ENCODE peak calls at places on chromosomes 13 and 19, in four cellular contexts. E, G, P and V are unnamed samples.

GRCh38 chr19:56671613-56671994 is at the start of gene ZNF835:
- DNase-seq in E (peak; percentile 40), G (peak; percentile 90), P (no peak), V (no peak)

GRCh38 chr13:44899967-44900366 is 89.3 kb downstream of the NUFIP1 start:
- DNase-seq in E (no peak), G (no peak), P (no peak), V (no peak)

GRCh38 chr19:31568724-31569123 is 219.5 kb upstream of the TSHZ3 start:
- DNase-seq in E (no peak), G (no peak), P (no peak), V (no peak)

GRCh38 chr19:21197589-21198295 is 55.9 kb downstream of the ZNF431 start:
- DNase-seq in E (no peak), G (no peak), P (no peak), V (no peak)

GRCh38 chr13:42110410-42111155 is 62.1 kb downstream of the DGKH start:
- DNase-seq in E (peak; percentile 34), G (no peak), P (no peak), V (peak; percentile 44)

GRCh38 chr13:80217614-80218456 is 123.1 kb downstream of the SPRY2 start:
- DNase-seq in E (no peak), G (no peak), P (no peak), V (no peak)

GRCh38 chr13:74773263-74773662 is 639.1 kb upstream of the KLF12 start:
- DNase-seq in E (no peak), G (no peak), P (no peak), V (no peak)

GRCh38 chr19:40370997-40371801 is 18.8 kb downstream of the HIPK4 start:
- DNase-seq in E (no peak), G (no peak), P (no peak), V (no peak)

GRCh38 chr19:48568345-48568886 is 16.4 kb downstream of the SULT2B1 start:
- DNase-seq in E (no peak), G (peak; percentile 85), P (no peak), V (no peak)

GRCh38 chr13:43780666-43781065 is 6.1 kb downstream of the ENOX1 start:
- DNase-seq in E (no peak), G (no peak), P (no peak), V (no peak)

GRCh38 chr19:2456301-2456570 is 523 bp downstream of the LMNB2 start:
- DNase-seq in E (no peak), G (no peak), P (no peak), V (no peak)

GRCh38 chr13:41995946-41996345 is 35.0 kb upstream of the VWA8 start:
- DNase-seq in E (no peak), G (no peak), P (no peak), V (peak; percentile 9)

GRCh38 chr13:113547248-113547971 is 37.1 kb upstream of the TFDP1 start:
- DNase-seq in E (no peak), G (peak; percentile 20), P (no peak), V (no peak)

GRCh38 chr19:57269515-57270250 is 10.6 kb upstream of the ZNF460 start:
- DNase-seq in E (peak; percentile 37), G (no peak), P (no peak), V (no peak)

GRCh38 chr19:50992666-50993035 is 8.8 kb downstream of the KLK8 start:
- DNase-seq in E (no peak), G (no peak), P (no peak), V (no peak)

GRCh38 chr13:92833071-92833470 is 393.5 kb upstream of the GPC6 start:
- DNase-seq in E (no peak), G (no peak), P (no peak), V (no peak)

GRCh38 chr19:19321143-19321577 is 531 bp downstream of the MAU2 start:
- DNase-seq in E (no peak), G (no peak), P (peak; percentile 26), V (no peak)

GRCh38 chr19:16575861-16576689 is 3.9 kb upstream of the SLC35E1 start:
- DNase-seq in E (no peak), G (no peak), P (no peak), V (no peak)

GRCh38 chr13:25692156-25692555 is 320.4 kb downstream of the ATP8A2 start:
- DNase-seq in E (no peak), G (no peak), P (no peak), V (no peak)

GRCh38 chr19:49746206-49746958 is 16.7 kb downstream of the TSKS start:
- DNase-seq in E (peak; percentile 79), G (no peak), P (no peak), V (peak; percentile 63)

GRCh38 chr13:69274231-69274630 is 833.4 kb upstream of the ATXN8OS start:
- DNase-seq in E (no peak), G (no peak), P (no peak), V (no peak)

GRCh38 chr13:52738719-52739467 is 727 bp downstream of the CNMD start:
- DNase-seq in E (peak; percentile 43), G (no peak), P (peak; percentile 63), V (peak; percentile 80)

GRCh38 chr19:51282335-51282734 is 29.1 kb upstream of the IGLON5 start:
- DNase-seq in E (no peak), G (no peak), P (no peak), V (no peak)

GRCh38 chr13:106241974-106242373 is 293.5 kb downstream of the EFNB2 start:
- DNase-seq in E (no peak), G (no peak), P (no peak), V (no peak)

GRCh38 chr13:80399340-80400163 is 58.6 kb upstream of the SPRY2 start:
- DNase-seq in E (no peak), G (no peak), P (no peak), V (no peak)

GRCh38 chr19:55319786-55320185 is 5.4 kb downstream of the TMEM150B start:
- DNase-seq in E (no peak), G (no peak), P (peak; percentile 67), V (no peak)

GRCh38 chr13:27599845-27600553 is 20.3 kb downstream of the LNX2 start:
- DNase-seq in E (no peak), G (no peak), P (no peak), V (no peak)

GRCh38 chr13:25943081-25943480 is 108.7 kb downstream of the SHISA2 start:
- DNase-seq in E (no peak), G (no peak), P (no peak), V (no peak)

GRCh38 chr13:92656103-92656502 is 570.5 kb upstream of the GPC6 start:
- DNase-seq in E (no peak), G (no peak), P (no peak), V (no peak)

GRCh38 chr13:30496147-30496546 is 30.4 kb upstream of the HMGB1 start:
- DNase-seq in E (no peak), G (no peak), P (no peak), V (no peak)

GRCh38 chr19:49157445-49158224 is at the start of gene TRPM4:
- DNase-seq in E (no peak), G (peak; percentile 93), P (peak; percentile 89), V (no peak)

GRCh38 chr13:79445968-79446645 is 34.8 kb upstream of the NDFIP2 start:
- DNase-seq in E (no peak), G (no peak), P (no peak), V (no peak)

GRCh38 chr13:100182894-100183490 is 94.1 kb downstream of the PCCA start:
- DNase-seq in E (no peak), G (no peak), P (no peak), V (no peak)

GRCh38 chr13:42258747-42259146 is 13.2 kb upstream of the AKAP11 start:
- DNase-seq in E (no peak), G (no peak), P (no peak), V (no peak)

DNA sequence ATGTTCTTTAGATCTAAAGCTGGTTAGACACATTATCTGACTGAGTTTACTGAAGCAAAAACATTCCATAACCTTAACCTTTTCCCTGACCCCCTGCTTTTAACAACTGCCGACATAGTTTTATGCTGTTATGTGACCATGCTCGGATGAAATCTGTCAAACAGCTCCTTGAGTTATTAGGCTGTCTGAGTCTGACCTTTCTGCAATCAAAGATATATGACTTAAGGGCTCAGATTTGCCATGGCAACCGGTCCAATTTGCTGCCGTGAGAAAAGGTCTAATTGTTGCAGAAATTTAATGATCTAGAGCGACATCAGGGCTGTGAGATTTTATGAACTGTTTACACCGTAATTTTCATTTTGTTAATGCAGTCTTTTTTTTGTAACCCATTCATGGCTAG is 61.8 kb downstream of the URI1 start:
- DNase-seq in E (no peak), G (no peak), P (no peak), V (no peak)
- TF ChIP-seq CTCF in E (no peak), G (no peak), P (no peak), V (no peak)

GRCh38 chr19:45255611-45256157 is 4.6 kb downstream of the MARK4 start:
- DNase-seq in E (no peak), G (no peak), P (no peak), V (no peak)

GRCh38 chr19:45256836-45257235 is 5.8 kb downstream of the MARK4 start:
- DNase-seq in E (no peak), G (no peak), P (no peak), V (no peak)

GRCh38 chr19:45253396-45254027 is 2.4 kb downstream of the MARK4 start:
- DNase-seq in E (no peak), G (no peak), P (no peak), V (no peak)

GRCh38 chr19:45251452-45252354 is 632 bp downstream of the MARK4 start:
- DNase-seq in E (no peak), G (no peak), P (peak; percentile 23), V (peak; percentile 77)

GRCh38 chr19:45254044-45254531 is 3.0 kb downstream of the MARK4 start:
- DNase-seq in E (no peak), G (no peak), P (peak; percentile 17), V (no peak)
- TF ChIP-seq CTCF in E (peak; percentile 43), G (no peak), P (peak; percentile 47), V (no peak)

DNA sequence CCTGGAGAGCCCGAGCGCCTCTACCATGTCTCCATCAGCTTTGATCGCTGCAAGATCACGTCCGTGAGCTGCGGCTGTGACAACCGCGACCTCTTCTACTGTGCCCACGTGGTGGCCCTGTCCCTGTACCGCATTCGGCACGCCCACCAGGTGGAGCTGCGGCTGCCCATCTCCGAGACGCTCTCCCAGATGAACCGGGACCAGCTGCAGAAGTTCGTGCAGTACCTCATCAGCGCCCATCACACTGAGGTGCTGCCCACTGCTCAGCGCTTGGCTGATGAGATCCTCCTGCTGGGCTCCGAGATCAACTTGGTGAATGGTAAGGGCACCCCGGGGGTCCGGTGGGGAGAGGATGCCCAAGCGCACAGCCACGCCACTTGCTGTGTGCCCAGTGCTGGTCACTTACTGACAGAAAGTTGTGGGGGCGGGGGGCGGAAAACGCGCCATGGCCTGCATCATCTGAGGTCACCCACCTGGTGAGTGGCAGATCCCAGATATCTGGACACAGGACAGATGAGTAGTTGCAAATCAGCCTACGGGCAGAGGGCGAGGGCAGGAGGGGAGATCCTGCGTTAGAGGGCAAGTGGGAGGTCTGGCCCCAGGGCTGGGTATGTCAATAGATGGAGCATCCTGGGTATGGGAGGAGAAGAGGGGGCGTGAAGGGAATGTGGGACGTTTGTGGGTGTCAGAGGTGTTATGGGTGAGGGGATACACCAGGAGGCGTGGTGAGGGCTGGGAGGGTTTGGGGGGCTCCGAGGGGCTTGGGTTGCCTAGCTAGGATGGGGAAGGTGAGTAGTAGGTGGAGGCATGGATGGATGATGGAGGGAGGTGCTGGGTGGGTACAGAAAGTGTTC is 9.8 kb downstream of the ZSWIM4 start:
- DNase-seq in E (no peak), G (no peak), P (no peak), V (no peak)
- TF ChIP-seq CTCF in E (no peak), G (no peak), P (peak; percentile 49), V (no peak)

DNA sequence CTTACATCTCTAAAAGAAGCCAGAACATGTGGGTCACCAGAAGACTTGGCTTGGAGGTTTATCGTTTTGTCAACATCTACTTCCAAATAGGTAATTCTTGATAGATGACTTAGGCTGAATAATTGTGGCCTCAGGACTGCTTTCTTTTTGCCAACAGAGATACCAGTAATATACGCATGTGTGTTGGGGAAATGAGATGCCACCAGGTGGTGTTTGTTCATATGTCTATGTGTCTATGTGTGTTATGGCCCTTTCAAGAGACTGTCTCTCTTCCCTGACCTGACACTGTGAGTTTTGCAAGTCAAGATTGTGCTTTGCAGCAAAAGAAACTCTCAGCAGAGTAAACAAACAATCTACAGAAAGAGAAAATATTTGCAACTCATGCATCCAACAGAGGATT is 31.6 kb upstream of the METTL21C start:
- DNase-seq in E (no peak), G (no peak), P (no peak), V (peak; percentile 9)
- TF ChIP-seq CTCF in E (no peak), G (no peak), P (no peak), V (no peak)